ENCODE peak calls at places on chromosomes 1 and 21, in nine cellular contexts. B is fibroblast of pulmonary artery, A is neural crest cell, Q is endothelial cell, O is HFFc6, K is dorsolateral prefrontal cortex, F is glutamatergic neuron, C is testis, I is progenitor cell of endocrine pancreas. N is an unnamed sample.

GRCh38 chr1:116804736-116805135 is 50.5 kb downstream of the CD2 start:
- DNase-seq in B (no peak), A (no peak), Q (no peak), O (no peak), K (no peak), F (no peak), C (no peak), I (no peak), N (no peak)

GRCh38 chr1:169112241-169112640 is 5.8 kb downstream of the ATP1B1 start:
- DNase-seq in B (peak), A (no peak), Q (no peak), O (peak), K (no peak), F (no peak), C (no peak), I (no peak), N (no peak)

GRCh38 chr21:39314155-39315027 is 959 bp upstream of the BRWD1 start:
- DNase-seq in B (peak), A (no peak), Q (peak), O (peak), K (peak), F (no peak), C (peak), I (peak), N (no peak)

GRCh38 chr1:205015241-205015640 is 27.8 kb upstream of the CNTN2 start:
- DNase-seq in B (no peak), A (no peak), Q (no peak), O (no peak), K (no peak), F (no peak), C (no peak), I (no peak), N (no peak)

GRCh38 chr1:67013573-67013972 is 40.4 kb downstream of the SLC35D1 start:
- DNase-seq in B (peak), A (no peak), Q (no peak), O (peak), K (no peak), F (no peak), C (no peak), I (no peak), N (no peak)

GRCh38 chr1:11285883-11286734 is 13.1 kb downstream of the UBIAD1 start:
- DNase-seq in B (peak), A (no peak), Q (no peak), O (peak), K (peak), F (no peak), C (no peak), I (no peak), N (no peak)

GRCh38 chr1:167714098-167714850 is 7.5 kb upstream of the MPZL1 start:
- DNase-seq in B (peak), A (peak), Q (peak), O (peak), K (peak), F (peak), C (peak), I (peak), N (no peak)

GRCh38 chr1:147618077-147618569 is 52.2 kb downstream of the ACP6 start:
- DNase-seq in B (no peak), A (no peak), Q (no peak), O (no peak), K (no peak), F (no peak), C (no peak), I (no peak), N (no peak)

GRCh38 chr1:224116131-224116530 is 2.2 kb downstream of the FBXO28 start:
- DNase-seq in B (peak), A (no peak), Q (no peak), O (peak), K (no peak), F (no peak), C (no peak), I (no peak), N (no peak)

GRCh38 chr1:237794071-237794470 is 96.7 kb downstream of the ZP4 start:
- DNase-seq in B (peak), A (no peak), Q (no peak), O (no peak), K (no peak), F (no peak), C (no peak), I (no peak), N (no peak)

GRCh38 chr1:83641206-83641658 is 357.7 kb downstream of the TTLL7 start:
- DNase-seq in B (peak), A (no peak), Q (no peak), O (no peak), K (no peak), F (no peak), C (peak), I (no peak), N (no peak)

GRCh38 chr1:6794164-6794563 is 8.9 kb downstream of the CAMTA1 start:
- DNase-seq in B (peak), A (no peak), Q (no peak), O (peak), K (no peak), F (no peak), C (no peak), I (no peak), N (no peak)

GRCh38 chr1:151047925-151048644 is 534 bp downstream of the C1orf56 start:
- DNase-seq in B (peak), A (peak), Q (peak), O (peak), K (peak), F (peak), C (peak), I (peak), N (peak)

GRCh38 chr1:235399661-235400060 is 32.4 kb downstream of the TBCE start:
- DNase-seq in B (no peak), A (no peak), Q (no peak), O (no peak), K (no peak), F (no peak), C (no peak), I (no peak), N (no peak)

GRCh38 chr1:77533660-77534295 is 148.7 kb downstream of the ZZZ3 start:
- DNase-seq in B (peak), A (peak), Q (peak), O (peak), K (peak), F (peak), C (peak), I (peak), N (peak)

GRCh38 chr1:207811920-207812720 is 60.3 kb downstream of the CD46 start:
- DNase-seq in B (no peak), A (no peak), Q (peak), O (peak), K (peak), F (peak), C (peak), I (no peak), N (no peak)

GRCh38 chr21:33035147-33035546 is 9.4 kb downstream of the OLIG2 start:
- DNase-seq in B (no peak), A (no peak), Q (no peak), O (no peak), K (no peak), F (no peak), C (no peak), I (no peak), N (no peak)

GRCh38 chr1:41387667-41388091 is 26.4 kb downstream of the FOXO6 start:
- DNase-seq in B (peak), A (no peak), Q (no peak), O (peak), K (no peak), F (no peak), C (peak), I (peak), N (no peak)

GRCh38 chr1:226129230-226129629 is 57.3 kb downstream of the ACBD3 start:
- DNase-seq in B (no peak), A (no peak), Q (no peak), O (no peak), K (no peak), F (no peak), C (no peak), I (no peak), N (no peak)

DNA sequence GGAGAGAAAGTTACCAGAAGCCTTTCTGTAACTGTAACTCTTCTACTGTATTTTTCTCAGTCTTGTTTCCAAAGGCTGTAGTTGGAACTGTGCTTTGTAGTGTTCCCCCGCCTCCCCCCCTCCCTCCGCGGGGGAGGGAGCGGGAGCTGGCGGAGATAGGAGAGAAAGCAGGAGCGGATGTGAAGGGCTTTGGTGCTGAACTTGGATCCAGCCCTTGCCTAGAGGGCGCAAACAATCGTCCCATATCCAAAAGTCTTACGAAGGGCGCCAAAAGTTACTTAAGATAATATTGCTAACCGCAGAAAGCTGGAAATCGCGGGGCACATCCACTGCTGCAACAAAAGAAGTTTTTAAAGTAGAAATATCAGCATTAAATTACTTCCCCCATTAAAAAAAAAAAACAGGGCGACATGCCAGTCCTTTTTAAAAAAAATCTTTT is 2.4 kb upstream of the NFIA start:
- DNase-seq in B (peak), A (peak), Q (no peak), O (peak), K (peak), F (peak), C (peak), I (no peak), N (no peak)
- TF ChIP-seq CTCF in B (peak), A (peak), Q (no peak), O (peak), K (peak), F (no peak), C (peak), I (no peak), N (peak)

GRCh38 chr1:112695276-112695675 is 11.7 kb downstream of the RHOC start:
- DNase-seq in B (no peak), A (no peak), Q (no peak), O (no peak), K (no peak), F (no peak), C (no peak), I (no peak), N (no peak)

GRCh38 chr1:112698366-112699310 is 8.3 kb downstream of the RHOC start:
- DNase-seq in B (no peak), A (no peak), Q (no peak), O (no peak), K (no peak), F (no peak), C (peak), I (no peak), N (no peak)

GRCh38 chr1:112699425-112700144 is 7.3 kb downstream of the RHOC start:
- DNase-seq in B (no peak), A (no peak), Q (no peak), O (no peak), K (no peak), F (no peak), C (no peak), I (no peak), N (no peak)

GRCh38 chr1:112696578-112697320 is 10.2 kb downstream of the RHOC start:
- DNase-seq in B (no peak), A (no peak), Q (no peak), O (no peak), K (no peak), F (no peak), C (no peak), I (no peak), N (no peak)

DNA sequence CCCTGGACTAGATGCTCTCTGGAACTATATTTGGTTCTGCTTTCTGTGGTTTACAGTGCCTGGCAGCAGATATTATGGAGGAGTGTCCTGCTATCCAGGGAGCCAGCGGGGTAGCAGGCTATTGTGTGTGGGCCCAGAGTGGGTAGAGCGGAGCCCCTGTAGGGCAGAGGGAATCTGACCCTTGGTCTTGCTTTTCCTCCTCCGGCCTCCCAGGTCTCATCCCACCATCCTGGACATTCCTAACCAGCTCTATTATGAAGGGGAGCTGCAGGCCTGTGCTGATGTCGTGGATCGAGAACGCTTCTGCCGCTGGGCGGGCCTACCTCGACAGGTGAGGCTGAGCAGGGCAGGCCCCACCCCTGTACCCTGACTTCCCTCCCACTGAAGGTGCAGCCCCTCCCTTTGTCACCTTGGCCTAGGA is 9.1 kb downstream of the RHOC start:
- DNase-seq in B (no peak), A (no peak), Q (no peak), O (no peak), K (no peak), F (no peak), C (no peak), I (no peak), N (no peak)
- TF ChIP-seq CTCF in B (no peak), A (no peak), Q (no peak), O (no peak), K (no peak), F (no peak), C (no peak), I (no peak), N (no peak)

DNA sequence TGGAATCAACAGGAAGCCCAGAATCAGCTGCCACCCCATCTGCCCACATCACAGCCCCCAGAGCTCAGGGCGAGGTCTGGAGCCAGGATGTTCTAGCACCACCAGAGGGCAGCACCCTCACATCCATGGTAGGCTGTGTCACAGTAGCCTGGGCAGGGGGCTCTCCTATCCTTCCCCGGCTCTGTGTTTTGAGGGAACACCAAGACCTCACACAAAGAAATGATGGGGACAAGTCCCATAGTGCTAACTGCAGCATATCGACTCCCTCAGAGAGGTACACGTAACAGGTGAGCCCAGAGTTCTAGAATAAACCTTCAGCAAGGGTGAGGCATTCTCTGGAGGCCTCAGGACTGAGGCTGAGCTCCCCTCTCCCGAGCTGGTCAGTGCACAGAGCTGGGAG is 2.3 kb upstream of the KCNC4 start:
- DNase-seq in B (peak), A (peak), Q (peak), O (no peak), K (peak), F (peak), C (peak), I (peak), N (peak)
- TF ChIP-seq CTCF in B (peak), A (peak), Q (peak), O (peak), K (peak), F (peak), C (peak), I (peak), N (peak)

DNA sequence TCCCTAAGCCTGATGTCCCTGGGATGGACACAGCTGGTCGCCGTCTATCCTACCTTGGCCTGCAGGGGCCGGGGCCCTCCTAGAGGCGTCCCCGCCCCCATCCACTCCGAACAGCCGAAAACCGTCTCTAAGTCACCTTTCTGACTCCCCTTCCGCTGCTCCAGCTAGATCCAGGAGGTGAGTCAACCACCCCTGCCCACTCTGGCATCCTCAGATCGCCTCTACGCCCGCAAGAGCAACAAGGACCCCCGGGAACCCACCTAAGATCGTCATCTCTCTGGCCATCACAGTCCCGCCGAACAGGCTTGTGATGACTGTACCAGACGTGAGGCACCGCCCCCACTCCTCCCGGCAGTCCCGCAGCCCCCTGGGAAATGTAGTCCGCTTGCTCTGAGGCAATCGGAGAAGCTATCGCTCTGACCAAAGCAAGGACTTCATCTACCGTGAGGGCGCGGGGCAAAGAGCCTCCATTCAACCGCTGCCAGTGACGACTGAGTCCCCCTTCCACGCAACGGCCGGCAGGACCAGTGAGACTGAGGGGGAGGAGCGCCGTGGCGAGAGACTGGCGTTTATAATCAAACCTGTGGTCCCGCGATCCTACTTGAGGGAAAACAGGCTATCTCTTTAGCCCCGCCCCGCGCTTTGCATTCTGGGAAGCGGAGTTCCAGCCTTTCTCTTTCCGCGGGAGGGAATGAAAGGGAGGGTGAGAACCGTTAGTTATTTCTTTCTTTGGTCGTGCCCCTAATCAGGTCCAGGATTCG is at the start of gene HSPA13:
- DNase-seq in B (peak), A (peak), Q (peak), O (peak), K (peak), F (peak), C (peak), I (peak), N (peak)
- TF ChIP-seq CTCF in B (no peak), A (peak), Q (no peak), O (no peak), K (peak), F (no peak), C (no peak), I (peak), N (no peak)

GRCh38 chr1:228798047-228798446 is 62.8 kb downstream of the RHOU start:
- DNase-seq in B (peak), A (no peak), Q (no peak), O (no peak), K (no peak), F (no peak), C (no peak), I (no peak), N (no peak)

GRCh38 chr1:228798548-228798947 is 63.3 kb downstream of the RHOU start:
- DNase-seq in B (peak), A (no peak), Q (no peak), O (no peak), K (no peak), F (no peak), C (no peak), I (no peak), N (no peak)

GRCh38 chr1:228801068-228801467 is 65.8 kb downstream of the RHOU start:
- DNase-seq in B (peak), A (no peak), Q (no peak), O (no peak), K (no peak), F (no peak), C (peak), I (no peak), N (no peak)

GRCh38 chr1:228802386-228803221 is 67.3 kb downstream of the RHOU start:
- DNase-seq in B (peak), A (no peak), Q (no peak), O (no peak), K (no peak), F (no peak), C (peak), I (no peak), N (peak)

GRCh38 chr1:228799929-228800328 is 64.7 kb downstream of the RHOU start:
- DNase-seq in B (no peak), A (no peak), Q (no peak), O (no peak), K (no peak), F (no peak), C (no peak), I (no peak), N (no peak)
- TF ChIP-seq CTCF in B (no peak), A (no peak), Q (no peak), O (no peak), K (no peak), F (no peak), C (no peak), I (no peak), N (no peak)

DNA sequence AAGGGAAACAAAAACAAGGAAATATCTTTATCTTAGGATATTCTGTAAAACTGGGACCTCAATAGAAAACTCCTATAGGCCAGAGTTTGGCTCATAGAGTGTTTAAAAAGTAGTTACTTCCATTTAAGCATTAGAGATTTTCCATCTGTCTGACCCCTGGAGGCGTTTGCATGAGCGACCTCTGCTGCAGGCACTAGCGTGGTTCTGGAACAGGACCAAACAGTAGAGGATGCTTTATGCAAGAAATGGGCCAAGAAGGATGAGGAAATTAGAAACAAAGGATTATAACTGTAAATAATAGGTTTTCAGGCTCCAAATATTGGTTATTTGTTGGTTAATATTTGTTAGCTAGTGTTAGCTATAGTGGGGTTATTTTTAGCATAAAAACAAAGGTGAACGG is 5.7 kb downstream of the ZBTB40 start:
- DNase-seq in B (peak), A (no peak), Q (no peak), O (no peak), K (no peak), F (no peak), C (peak), I (no peak), N (no peak)
- TF ChIP-seq CTCF in B (peak), A (no peak), Q (no peak), O (no peak), K (no peak), F (no peak), C (no peak), I (no peak), N (no peak)

GRCh38 chr1:89454845-89455521 is 69.6 kb upstream of the LRRC8B start:
- DNase-seq in B (peak), A (peak), Q (peak), O (peak), K (peak), F (peak), C (peak), I (no peak), N (peak)

GRCh38 chr1:89453123-89453972 is 71.3 kb upstream of the LRRC8B start:
- DNase-seq in B (no peak), A (no peak), Q (no peak), O (no peak), K (no peak), F (no peak), C (no peak), I (no peak), N (no peak)

GRCh38 chr1:89451011-89451410 is 73.6 kb upstream of the LRRC8B start:
- DNase-seq in B (peak), A (no peak), Q (no peak), O (peak), K (no peak), F (no peak), C (no peak), I (no peak), N (no peak)
- TF ChIP-seq CTCF in B (no peak), A (no peak), Q (no peak), O (no peak), K (no peak), F (no peak), C (no peak), I (no peak), N (no peak)

N was measured in D721Med.